ENCODE peak calls at places on chromosomes 1 and 21, in nine cellular contexts. X, R, L, Y, D, G, B, W and F are unnamed samples.

GRCh38 chr1:9293512-9294439 is 1.1 kb downstream of the SPSB1 start:
- DNase-seq in R (peak), G (peak), D (peak), B (no peak), L (no peak), Y (no peak), W (no peak), X (peak), F (no peak)

GRCh38 chr1:40638097-40639036 is 27.1 kb downstream of the RIMS3 start:
- DNase-seq in L (no peak), W (no peak), X (no peak), B (no peak), Y (no peak), G (no peak), R (no peak), D (no peak), F (no peak)

GRCh38 chr1:96772972-96773371 is 51.4 kb downstream of the PTBP2 start:
- DNase-seq in Y (no peak), B (no peak), D (no peak), L (no peak), G (no peak), X (no peak), W (no peak), R (no peak), F (no peak)

GRCh38 chr1:52867060-52867845 is 24.7 kb downstream of the ZYG11A start:
- DNase-seq in G (no peak), R (no peak), Y (no peak), X (no peak), W (no peak), L (no peak), D (no peak), B (no peak), F (no peak)

GRCh38 chr21:35243171-35243570 is 194.1 kb upstream of the RUNX1 start:
- DNase-seq in X (no peak), D (no peak), R (no peak), W (no peak), B (no peak), Y (no peak), L (no peak), G (no peak), F (no peak)

GRCh38 chr21:35048706-35049617 is at the start of gene RUNX1:
- DNase-seq in X (peak), L (peak), B (no peak), Y (peak), W (peak), G (peak), R (peak), D (peak), F (peak)

GRCh38 chr1:9676815-9677393 is 25.4 kb downstream of the PIK3CD start:
- DNase-seq in D (no peak), L (no peak), B (no peak), Y (no peak), W (no peak), R (no peak), X (no peak), G (no peak), F (no peak)

GRCh38 chr1:206766251-206766856 is 4.2 kb upstream of the IL19 start:
- DNase-seq in L (peak), W (no peak), G (peak), X (peak), R (peak), D (peak), Y (peak), B (peak), F (peak)

GRCh38 chr21:39686636-39687035 is 58.3 kb upstream of the IGSF5 start:
- DNase-seq in Y (no peak), G (no peak), R (no peak), X (no peak), B (no peak), W (no peak), D (no peak), L (no peak), F (no peak)

GRCh38 chr1:16717174-16718108 is 22.9 kb upstream of the RNU1-4 start:
- DNase-seq in X (peak), G (no peak), L (peak), B (no peak), R (no peak), Y (no peak), W (no peak), D (peak), F (peak)

GRCh38 chr21:27564684-27565280 is 597.9 kb upstream of the ADAMTS5 start:
- DNase-seq in X (no peak), D (peak), R (no peak), L (peak), G (peak), Y (no peak), W (peak), B (peak), F (peak)

GRCh38 chr1:54325705-54326461 is 80.3 kb downstream of the SSBP3 start:
- DNase-seq in G (no peak), Y (no peak), D (no peak), X (no peak), W (no peak), B (no peak), L (no peak), R (no peak), F (no peak)

GRCh38 chr21:18722193-18722592 is 318.6 kb upstream of the TMPRSS15 start:
- DNase-seq in L (no peak), B (no peak), X (no peak), W (no peak), D (no peak), R (no peak), G (no peak), Y (no peak), F (no peak)

GRCh38 chr1:231241751-231242150 is 739 bp downstream of the GNPAT start:
- DNase-seq in R (no peak), Y (no peak), D (peak), X (peak), W (no peak), L (peak), G (peak), B (no peak), F (no peak)

GRCh38 chr1:3360646-3361257 is 93.7 kb upstream of the ARHGEF16 start:
- DNase-seq in R (no peak), B (no peak), G (no peak), X (no peak), Y (no peak), D (no peak), L (no peak), W (no peak), F (no peak)

GRCh38 chr1:112674440-112674985 is at the start of gene MOV10:
- DNase-seq in R (peak), B (peak), W (peak), X (peak), D (peak), Y (peak), G (peak), L (peak), F (peak)

GRCh38 chr21:44972821-44973220 is 33.0 kb downstream of the SLX9 start:
- DNase-seq in R (no peak), G (peak), W (no peak), Y (no peak), B (no peak), L (peak), D (no peak), X (no peak), F (peak)